ENCODE peak calls at places on chromosome 2, in ten cellular contexts. T is HFFc6; X is mucosa of descending colon; P is endothelial cell; B is transverse colon; U is AG04450; Q is CD4-positive, alpha-beta T cell; V is H9; N is cardiac muscle cell; Z is heart left ventricle. K is an unnamed sample.

GRCh38 chr2:44964704-44965343 is 23.3 kb downstream of the SIX3 start:
- DNase-seq in U (no peak), Q (no peak), B (no peak), X (no peak), N (no peak), V (peak; percentile 74), T (no peak), P (peak; percentile 55), Z (no peak), K (no peak)

GRCh38 chr2:134290363-134290762 is 36.5 kb downstream of the MGAT5 start:
- DNase-seq in B (no peak), Q (no peak), V (no peak), T (no peak), N (no peak), P (no peak), X (no peak), Z (no peak), U (no peak), K (peak; percentile 35)

GRCh38 chr2:5693288-5694015 is 1.3 kb downstream of the SOX11 start:
- DNase-seq in T (no peak), P (peak; percentile 47), Z (no peak), B (no peak), U (no peak), Q (no peak), X (no peak), N (peak; percentile 68), V (peak; percentile 49), K (no peak)

GRCh38 chr2:23381084-23381483 is 3.9 kb upstream of the KLHL29 start:
- DNase-seq in X (peak; percentile 17), U (no peak), Z (no peak), T (peak; percentile 58), Q (no peak), N (no peak), B (peak; percentile 43), P (no peak), V (no peak), K (peak; percentile 54)

GRCh38 chr2:196502413-196502812 is 137.1 kb upstream of the CCDC150 start:
- DNase-seq in P (no peak), U (no peak), V (no peak), X (no peak), Q (no peak), T (no peak), Z (no peak), N (no peak), B (no peak), K (no peak)

GRCh38 chr2:20212871-20213503 is 11.9 kb downstream of the SDC1 start:
- DNase-seq in Z (peak; percentile 53), U (no peak), B (peak; percentile 50), X (no peak), Q (no peak), V (no peak), P (no peak), T (no peak), N (no peak), K (no peak)

GRCh38 chr2:152445791-152446201 is 110.8 kb downstream of the FMNL2 start:
- DNase-seq in V (no peak), U (peak; percentile 51), Q (no peak), P (no peak), N (no peak), B (no peak), T (peak; percentile 92), X (no peak), Z (no peak), K (no peak)

GRCh38 chr2:172228177-172228785 is 125.6 kb upstream of the DLX2 start:
- DNase-seq in Z (no peak), T (no peak), N (no peak), U (no peak), Q (no peak), B (no peak), V (no peak), X (no peak), P (no peak), K (no peak)

GRCh38 chr2:119827866-119828507 is 68.3 kb downstream of the PTPN4 start:
- DNase-seq in Z (no peak), P (no peak), Q (no peak), V (no peak), N (no peak), B (no peak), X (no peak), U (no peak), T (peak; percentile 20), K (peak; percentile 53)

GRCh38 chr2:100592226-100592625 is 29.4 kb downstream of the PDCL3 start:
- DNase-seq in P (no peak), T (peak; percentile 20), Q (no peak), U (no peak), B (no peak), X (no peak), Z (no peak), V (no peak), N (no peak), K (no peak)

GRCh38 chr2:149744845-149745244 is 157.3 kb upstream of the MMADHC start:
- DNase-seq in T (peak; percentile 85), X (no peak), V (no peak), P (no peak), B (no peak), Q (no peak), N (no peak), Z (no peak), U (no peak), K (no peak)

GRCh38 chr2:175766880-175767279 is 235.2 kb downstream of the LNPK start:
- DNase-seq in P (no peak), B (no peak), X (no peak), V (no peak), U (no peak), Q (no peak), T (peak; percentile 24), N (no peak), Z (no peak), K (no peak)

GRCh38 chr2:152421521-152422367 is 86.8 kb downstream of the FMNL2 start:
- DNase-seq in Q (no peak), V (no peak), P (no peak), U (peak; percentile 93), N (no peak), B (peak; percentile 48), T (peak; percentile 98), Z (no peak), X (peak; percentile 73), K (no peak)

DNA sequence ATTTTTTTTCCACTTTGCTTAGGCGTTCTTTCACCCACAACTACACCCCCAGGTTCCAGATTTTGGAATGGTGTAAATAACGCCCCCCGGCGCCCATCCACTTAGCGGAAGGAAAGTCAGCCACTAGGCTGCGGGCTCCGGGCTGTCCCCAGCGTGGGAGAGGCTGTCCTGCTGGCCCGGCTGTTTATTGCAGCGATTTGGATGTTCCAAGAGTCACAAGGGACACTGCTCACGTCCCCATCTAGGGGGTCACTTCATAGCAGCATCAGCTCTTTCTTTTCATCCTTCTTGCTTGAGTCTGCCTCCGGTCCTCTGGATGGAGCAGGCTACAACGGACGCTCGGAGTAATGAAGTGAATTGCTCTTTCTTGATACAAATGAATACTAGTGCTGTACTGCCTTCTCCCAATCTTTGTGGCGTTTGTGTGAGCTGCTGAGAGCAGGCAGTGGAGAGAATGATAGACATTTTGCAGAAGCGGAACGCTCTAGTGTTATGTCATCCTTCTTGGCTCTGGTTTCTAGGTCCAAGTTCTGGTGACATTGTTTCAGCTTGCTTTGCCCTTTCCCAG is 50.7 kb upstream of the PAIP2B start:
- DNase-seq in P (peak; percentile 64), T (no peak), N (peak; percentile 72), U (no peak), Q (no peak), B (peak; percentile 27), X (peak; percentile 26), V (peak; percentile 77), Z (peak; percentile 80), K (peak; percentile 52)
- TF ChIP-seq CTCF in P (no peak), T (peak; percentile 38), N (peak; percentile 21), U (peak; percentile 22), Q (no peak), B (peak; percentile 3), X (no peak), V (peak; percentile 57), Z (peak; percentile 52), K (peak; percentile 54)

DNA sequence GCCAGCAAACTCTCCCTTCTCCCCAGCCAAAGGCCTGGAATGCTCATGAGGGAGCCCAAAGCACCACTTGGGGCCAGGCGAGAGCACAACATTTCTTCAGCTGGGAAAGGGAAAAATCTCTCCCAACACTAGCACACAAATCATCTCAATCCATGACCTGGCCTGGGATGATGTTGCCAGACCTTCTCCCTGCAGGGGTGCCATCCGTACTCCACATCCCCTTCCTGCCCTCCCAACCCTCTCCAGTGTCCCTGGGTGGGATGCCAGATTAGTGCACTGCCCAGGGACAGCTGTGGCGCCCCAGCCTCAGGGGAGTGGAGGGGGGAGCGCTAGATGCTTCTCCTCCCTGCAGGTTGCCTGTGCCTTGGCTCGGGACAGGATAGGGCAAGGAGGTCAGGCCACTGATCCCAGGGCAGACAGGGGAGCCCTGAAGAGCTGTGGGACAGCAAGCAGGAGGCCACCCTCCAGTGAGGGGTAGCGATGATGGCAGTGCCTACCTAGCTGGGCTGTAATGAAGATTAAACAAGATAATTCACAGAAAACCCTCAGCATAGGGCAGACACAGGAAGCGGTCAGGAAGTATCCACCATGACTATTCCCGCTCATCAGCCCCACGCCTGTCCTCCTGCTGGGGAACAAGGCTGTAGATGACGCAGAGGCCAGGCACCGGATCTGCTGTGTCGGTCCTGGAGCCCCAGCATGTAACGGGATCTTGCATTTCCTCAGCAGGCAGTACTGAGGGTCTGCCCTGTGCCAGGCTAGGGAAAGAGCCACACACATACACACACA is 31.1 kb downstream of the SERTAD2 start:
- DNase-seq in Q (no peak), N (peak; percentile 40), P (no peak), X (no peak), U (no peak), T (no peak), Z (no peak), V (peak; percentile 59), B (no peak), K (no peak)
- TF ChIP-seq CTCF in Q (no peak), N (peak; percentile 37), P (no peak), X (no peak), U (peak; percentile 56), T (no peak), Z (no peak), V (peak; percentile 55), B (no peak), K (no peak)

GRCh38 chr2:218269900-218270720 is at the start of the genes AAMP and PNKD:
- DNase-seq in U (peak; percentile 99), N (peak; percentile 100), X (peak; percentile 100), Z (peak; percentile 100), Q (peak; percentile 100), B (peak; percentile 100), T (peak; percentile 100), V (peak; percentile 99), P (peak; percentile 100), K (peak; percentile 100)
- TF ChIP-seq CTCF in U (peak; percentile 26), N (peak; percentile 8), X (peak; percentile 20), Z (no peak), Q (peak; percentile 22), B (no peak), T (peak; percentile 53), V (no peak), P (no peak), K (no peak)

DNA sequence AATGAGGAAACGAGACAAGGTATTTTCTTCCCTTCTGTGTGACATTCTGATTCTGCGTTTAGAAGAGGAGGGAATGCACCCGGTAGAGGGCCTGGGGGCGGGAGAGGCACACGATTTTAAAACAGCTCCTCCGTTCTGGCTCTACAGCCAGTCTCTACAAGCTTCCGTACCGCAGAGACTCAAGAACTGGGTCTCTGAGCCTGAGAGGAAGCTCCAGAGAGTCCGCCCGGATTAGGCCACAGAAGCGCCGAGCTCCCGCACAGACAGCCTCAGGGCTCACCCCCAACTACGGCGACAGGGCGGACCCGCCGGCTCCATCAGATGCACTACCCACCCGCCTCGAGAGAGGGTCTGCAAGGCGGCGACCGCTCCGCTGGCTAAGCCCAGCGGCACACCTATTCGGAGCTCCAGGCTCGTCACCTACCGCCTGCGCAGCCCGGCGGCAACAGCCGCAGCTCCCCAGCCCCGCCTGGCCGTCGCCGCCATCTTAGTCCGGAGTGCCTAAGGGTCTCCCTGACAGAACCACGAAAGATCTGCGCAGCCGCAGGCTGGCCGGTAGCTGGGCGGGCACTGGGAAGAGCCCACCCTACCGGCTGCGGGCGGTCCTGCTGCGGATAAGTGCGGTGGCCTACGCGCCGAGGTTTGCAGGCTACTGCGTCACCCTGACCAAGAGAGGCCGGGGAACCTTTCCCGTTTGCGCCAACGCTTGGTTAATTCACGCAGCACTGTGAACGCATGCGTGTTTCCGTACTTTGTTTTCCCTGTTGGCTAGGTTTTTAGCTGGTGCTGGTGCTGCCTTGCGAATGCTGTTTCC is at the start of gene NFU1:
- DNase-seq in P (peak; percentile 95), N (peak; percentile 97), X (peak; percentile 90), T (peak; percentile 94), Q (peak; percentile 73), V (peak; percentile 96), B (peak; percentile 91), Z (peak; percentile 97), U (peak; percentile 91), K (peak; percentile 95)
- TF ChIP-seq CTCF in P (peak; percentile 67), N (peak; percentile 72), X (peak; percentile 66), T (peak; percentile 81), Q (peak; percentile 25), V (peak; percentile 60), B (peak; percentile 55), Z (peak; percentile 74), U (peak; percentile 75), K (peak; percentile 36)

K was measured in activated CD8-positive, alpha-beta T cell treated with anti-CD3 and anti-CD28 coated beads for 36 hours.